ENCODE peak calls at places on chromosome 12, in six cellular contexts. S is ovary; J is lower lobe of right lung; I is body of pancreas; E is lung; G is CD8-positive, alpha-beta T cell. Z is an unnamed sample.
A peak's percentile ranks its signal among the peaks of the same experiment; 100 is the strongest.

GRCh38 chr12:76033116-76034001 is 1.8 kb upstream of the PHLDA1 start:
- DNase-seq in S (no peak), J (no peak), I (no peak), E (no peak), G (no peak), Z (no peak)

GRCh38 chr12:123761841-123762714 is at the start of gene DNAH10:
- DNase-seq in S (no peak), J (peak; percentile 62), I (peak; percentile 13), E (peak; percentile 34), G (peak; percentile 57), Z (peak; percentile 67)

GRCh38 chr12:59036973-59037807 is 116.9 kb upstream of the LRIG3 start:
- DNase-seq in S (no peak), J (no peak), I (peak; percentile 8), E (no peak), G (no peak), Z (no peak)

GRCh38 chr12:99020871-99021270 is 375.8 kb downstream of the APAF1 start:
- DNase-seq in S (no peak), J (no peak), I (no peak), E (no peak), G (no peak), Z (no peak)

GRCh38 chr12:114690267-114691135 is 6.5 kb upstream of the TBX3 start:
- DNase-seq in S (no peak), J (no peak), I (no peak), E (no peak), G (no peak), Z (no peak)

GRCh38 chr12:103698752-103699540 is 111.9 kb downstream of the STAB2 start:
- DNase-seq in S (no peak), J (no peak), I (no peak), E (no peak), G (no peak), Z (no peak)

GRCh38 chr12:64450711-64451486 is 1.0 kb upstream of the TBK1 start:
- DNase-seq in S (no peak), J (no peak), I (no peak), E (no peak), G (no peak), Z (no peak)

GRCh38 chr12:104372721-104373335 is 69.3 kb downstream of the EID3 start:
- DNase-seq in S (no peak), J (no peak), I (no peak), E (no peak), G (no peak), Z (no peak)

GRCh38 chr12:62676521-62677307 is 210.1 kb downstream of the MON2 start:
- DNase-seq in S (no peak), J (no peak), I (no peak), E (no peak), G (no peak), Z (no peak)

GRCh38 chr12:51343201-51343600 is 3.3 kb downstream of the CELA1 start:
- DNase-seq in S (no peak), J (no peak), I (no peak), E (no peak), G (no peak), Z (no peak)

GRCh38 chr12:70190252-70191010 is 52.8 kb upstream of the CNOT2 start:
- DNase-seq in S (no peak), J (no peak), I (no peak), E (no peak), G (no peak), Z (no peak)

GRCh38 chr12:91852646-91853045 is 293.0 kb downstream of the BTG1 start:
- DNase-seq in S (no peak), J (no peak), I (no peak), E (no peak), G (no peak), Z (no peak)

GRCh38 chr12:92337128-92337527 is 191.5 kb upstream of the BTG1 start:
- DNase-seq in S (no peak), J (no peak), I (no peak), E (no peak), G (no peak), Z (no peak)

GRCh38 chr12:5428332-5429221 is 3.3 kb upstream of the NTF3 start:
- DNase-seq in S (no peak), J (no peak), I (no peak), E (no peak), G (no peak), Z (no peak)

GRCh38 chr12:29334911-29335310 is 46.1 kb downstream of the ERGIC2 start:
- DNase-seq in S (no peak), J (no peak), I (no peak), E (no peak), G (no peak), Z (no peak)

GRCh38 chr12:57934804-57935203 is 6.6 kb upstream of the ATP23 start:
- DNase-seq in S (no peak), J (no peak), I (no peak), E (no peak), G (no peak), Z (no peak)

GRCh38 chr12:104182144-104182543 is 33.4 kb upstream of the TXNRD1 start:
- DNase-seq in S (peak; percentile 75), J (no peak), I (peak; percentile 87), E (peak; percentile 57), G (no peak), Z (peak; percentile 80)

GRCh38 chr12:22731231-22731630 is 106.3 kb downstream of the ETNK1 start:
- DNase-seq in S (no peak), J (no peak), I (no peak), E (no peak), G (no peak), Z (no peak)

GRCh38 chr12:112170376-112170775 is 45.0 kb downstream of the TRAFD1 start:
- DNase-seq in S (no peak), J (no peak), I (no peak), E (no peak), G (peak; percentile 63), Z (peak; percentile 49)

GRCh38 chr12:13102481-13103195 is 829 bp downstream of the GSG1 start:
- DNase-seq in S (no peak), J (no peak), I (no peak), E (no peak), G (no peak), Z (no peak)

GRCh38 chr12:130829391-130830245 is 9.4 kb downstream of the STX2 start:
- DNase-seq in S (no peak), J (no peak), I (no peak), E (no peak), G (no peak), Z (no peak)

GRCh38 chr12:95279835-95280234 is 62.2 kb downstream of the VEZT start:
- DNase-seq in S (no peak), J (no peak), I (no peak), E (no peak), G (no peak), Z (no peak)

GRCh38 chr12:89544027-89544426 is 18.2 kb upstream of the POC1B start:
- DNase-seq in S (no peak), J (no peak), I (no peak), E (no peak), G (no peak), Z (no peak)

GRCh38 chr12:89959188-89959587 is 250.6 kb upstream of the ATP2B1 start:
- DNase-seq in S (no peak), J (no peak), I (no peak), E (no peak), G (no peak), Z (no peak)

GRCh38 chr12:63955831-63956685 is 111.6 kb downstream of the SRGAP1 start:
- DNase-seq in S (peak; percentile 40), J (no peak), I (peak; percentile 68), E (peak; percentile 54), G (no peak), Z (no peak)

GRCh38 chr12:29741342-29742241 is 42.1 kb downstream of the TMTC1 start:
- DNase-seq in S (no peak), J (no peak), I (no peak), E (no peak), G (no peak), Z (no peak)

GRCh38 chr12:133145981-133146380 is 15.6 kb downstream of the ZNF10 start:
- DNase-seq in S (no peak), J (no peak), I (no peak), E (no peak), G (no peak), Z (no peak)
- H3K9me3 ChIP-seq in S (peaks cover 55% of the 10 kb centered on the region), J (peaks cover 93% of the 10 kb centered on the region), I (peaks cover 7% of the 10 kb centered on the region), E (peaks cover 35% of the 10 kb centered on the region), G (peaks cover 38% of the 10 kb centered on the region), Z (peaks cover 98% of the 10 kb centered on the region)

GRCh38 chr12:82896979-82897378 is 210.3 kb downstream of the TMTC2 start:
- DNase-seq in S (no peak), J (no peak), I (peak; percentile 70), E (no peak), G (no peak), Z (no peak)
- TF ChIP-seq CTCF in S (no peak), J (no peak), I (no peak), E (no peak), G (no peak), Z (no peak)

GRCh38 chr12:38204831-38205230 is 111.7 kb upstream of the ALG10B start:
- DNase-seq in S (no peak), J (no peak), I (no peak), E (no peak), G (no peak), Z (no peak)

GRCh38 chr12:38201461-38202276 is 114.9 kb upstream of the ALG10B start:
- DNase-seq in S (no peak), J (no peak), I (no peak), E (no peak), G (no peak), Z (no peak)
- H3K9me3 ChIP-seq in S (no peaks in the 10 kb centered on the region), J (no peaks in the 10 kb centered on the region), I (no peaks in the 10 kb centered on the region), E (peaks cover 17% of the 10 kb centered on the region), G (no peaks in the 10 kb centered on the region), Z (no peaks in the 10 kb centered on the region)

GRCh38 chr12:49548481-49548821 is 9.6 kb downstream of the KCNH3 start:
- DNase-seq in S (no peak), J (no peak), I (no peak), E (no peak), G (no peak), Z (no peak)

GRCh38 chr12:49547090-49547690 is 8.4 kb downstream of the KCNH3 start:
- DNase-seq in S (no peak), J (no peak), I (no peak), E (no peak), G (no peak), Z (no peak)

GRCh38 chr12:49549735-49550710 is 11.2 kb downstream of the KCNH3 start:
- DNase-seq in S (no peak), J (no peak), I (no peak), E (no peak), G (no peak), Z (no peak)

GRCh38 chr12:49550853-49551252 is 12.0 kb downstream of the KCNH3 start:
- DNase-seq in S (no peak), J (no peak), I (peak; percentile 66), E (no peak), G (no peak), Z (no peak)

DNA sequence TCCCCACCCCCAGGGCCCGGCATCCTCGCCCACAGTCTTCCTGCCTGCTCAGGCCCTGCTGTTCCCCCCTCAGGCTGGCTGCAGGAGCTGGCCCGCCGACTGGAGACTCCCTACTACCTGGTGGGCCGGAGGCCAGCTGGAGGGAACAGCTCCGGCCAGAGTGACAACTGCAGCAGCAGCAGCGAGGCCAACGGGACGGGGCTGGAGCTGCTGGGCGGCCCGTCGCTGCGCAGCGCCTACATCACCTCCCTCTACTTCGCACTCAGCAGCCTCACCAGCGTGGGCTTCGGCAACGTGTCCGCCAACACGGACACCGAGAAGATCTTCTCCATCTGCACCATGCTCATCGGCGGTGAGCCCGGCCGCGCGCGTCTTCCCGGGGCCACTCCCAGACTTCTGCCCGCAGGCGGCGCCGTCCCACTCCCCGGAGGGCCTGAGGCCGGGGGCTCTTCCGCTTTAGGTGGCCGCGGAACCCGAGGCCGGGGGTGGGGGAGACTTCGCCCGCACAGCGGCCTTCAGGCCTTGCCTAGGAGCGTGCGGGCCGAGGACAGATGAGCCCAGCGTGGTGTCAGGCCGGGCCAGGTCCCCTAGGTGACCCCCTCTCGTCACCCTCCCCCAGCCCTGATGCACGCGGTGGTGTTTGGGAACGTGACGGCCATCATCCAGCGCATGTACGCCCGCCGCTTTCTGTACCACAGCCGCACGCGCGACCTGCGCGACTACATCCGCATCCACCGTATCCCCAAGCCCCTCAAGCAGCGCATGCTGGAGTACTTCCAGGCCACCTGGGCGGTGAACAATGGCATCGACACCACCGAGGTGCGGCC is 10.2 kb downstream of the KCNH3 start:
- DNase-seq in S (no peak), J (no peak), I (no peak), E (no peak), G (peak; percentile 70), Z (peak; percentile 51)
- TF ChIP-seq CTCF in S (no peak), J (peak; percentile 51), I (no peak), E (no peak), G (peak; percentile 22), Z (peak; percentile 6)